ENCODE peak calls at places on chromosome 18, in seven cellular contexts. D is GM13976; X is activated CD4-positive, alpha-beta T cell treated with anti-CD3 and anti-CD28 coated beads, Interleukin-2, amount 10 ng/mL, durations not matched to agents 24 days and 14 days; A is A549; M is substantia nigra; U is neuronal stem cell; C is COR-L47. Z is an unnamed sample.

GRCh38 chr18:70149156-70149555 is 56.3 kb downstream of the RTTN start:
- DNase-seq in C (no peak), X (no peak), U (no peak), D (no peak), A (no peak), M (no peak), Z (no peak)

GRCh38 chr18:39960545-39960944 is 1994.5 kb upstream of the PIK3C3 start:
- DNase-seq in U (no peak), A (no peak), X (no peak), D (no peak), M (no peak), C (no peak), Z (peak; percentile 63)

GRCh38 chr18:23071285-23071684 is 64.0 kb upstream of the CABLES1 start:
- DNase-seq in M (no peak), X (peak; percentile 96), U (no peak), A (no peak), C (no peak), D (peak; percentile 79), Z (no peak)

GRCh38 chr18:12656671-12657047 is 1.2 kb downstream of the SPIRE1 start:
- DNase-seq in U (no peak), A (no peak), M (no peak), X (no peak), D (peak; percentile 21), C (peak; percentile 2), Z (no peak)

GRCh38 chr18:27276886-27277285 is 91.8 kb upstream of the CHST9 start:
- DNase-seq in U (no peak), A (no peak), D (no peak), M (no peak), X (no peak), C (no peak), Z (no peak)

GRCh38 chr18:49321800-49322461 is 138.5 kb downstream of the DYM start:
- DNase-seq in X (no peak), C (no peak), A (no peak), M (no peak), U (no peak), D (no peak), Z (peak; percentile 46)

GRCh38 chr18:68840554-68841263 is 42.8 kb downstream of the CCDC102B start:
- DNase-seq in C (no peak), A (peak; percentile 58), X (no peak), M (no peak), U (peak; percentile 6), D (no peak), Z (peak; percentile 85)

GRCh38 chr18:10188971-10189810 is 265.2 kb upstream of the APCDD1 start:
- DNase-seq in M (no peak), A (no peak), X (no peak), U (no peak), C (peak; percentile 49), D (no peak), Z (no peak)

GRCh38 chr18:69659142-69659651 is 258.5 kb downstream of the DOK6 start:
- DNase-seq in U (no peak), C (peak; percentile 22), X (no peak), D (no peak), M (no peak), A (no peak), Z (no peak)

GRCh38 chr18:76274470-76275289 is 220.4 kb downstream of the ZNF516 start:
- DNase-seq in A (peak; percentile 11), U (peak; percentile 40), M (no peak), C (peak; percentile 66), D (no peak), X (no peak), Z (no peak)

GRCh38 chr18:79627750-79628294 is 51.8 kb upstream of the CTDP1 start:
- DNase-seq in C (no peak), U (no peak), D (no peak), A (no peak), X (no peak), M (no peak), Z (no peak)

GRCh38 chr18:32576296-32576916 is 105.7 kb upstream of the GAREM1 start:
- DNase-seq in D (no peak), M (peak; percentile 21), X (no peak), U (peak; percentile 11), C (peak; percentile 31), A (peak; percentile 13), Z (no peak)

GRCh38 chr18:24014062-24014985 is at the start of gene TTC39C:
- DNase-seq in C (peak; percentile 69), M (no peak), D (peak; percentile 87), X (peak; percentile 95), A (peak; percentile 48), U (peak; percentile 50), Z (peak; percentile 53)

GRCh38 chr18:70555046-70555445 is 266.2 kb downstream of the SOCS6 start:
- DNase-seq in C (peak; percentile 75), M (no peak), D (no peak), X (no peak), A (no peak), U (no peak), Z (no peak)

GRCh38 chr18:59918320-59918755 is 18.5 kb downstream of the PMAIP1 start:
- DNase-seq in D (no peak), U (no peak), X (no peak), A (peak; percentile 66), C (peak; percentile 80), M (no peak), Z (no peak)

GRCh38 chr18:79070486-79070885 is 1.3 kb downstream of the ATP9B start:
- DNase-seq in U (no peak), M (no peak), C (no peak), D (no peak), A (no peak), X (no peak), Z (no peak)

GRCh38 chr18:61360440-61361383 is 27.5 kb downstream of the CDH20 start:
- DNase-seq in D (peak; percentile 20), M (no peak), U (no peak), A (no peak), X (no peak), C (no peak), Z (no peak)

GRCh38 chr18:58186258-58186948 is 142.4 kb downstream of the NEDD4L start:
- DNase-seq in D (no peak), M (no peak), X (no peak), A (peak; percentile 62), U (no peak), C (no peak), Z (peak; percentile 90)

GRCh38 chr18:41871229-41872000 is 83.6 kb upstream of the PIK3C3 start:
- DNase-seq in U (no peak), M (no peak), A (no peak), D (no peak), X (no peak), C (no peak), Z (no peak)

Z was measured in HFFc6.